ENCODE peak calls at places on chromosome 15, in six cellular contexts. T, B, S, Y, D and O are unnamed samples.

GRCh38 chr15:96337991-96338771 is 7.7 kb downstream of the NR2F2 start:
- DNase-seq in D (no peak), S (peak; percentile 38), T (no peak), B (no peak), Y (no peak), O (no peak)

GRCh38 chr15:95363636-95364035 is 966.9 kb upstream of the NR2F2 start:
- DNase-seq in Y (no peak), S (peak; percentile 43), D (no peak), B (peak; percentile 31), T (no peak), O (no peak)

GRCh38 chr15:34808016-34808415 is 12.7 kb upstream of the ACTC1 start:
- DNase-seq in B (no peak), D (no peak), S (no peak), T (no peak), Y (no peak), O (no peak)

GRCh38 chr15:74497584-74497983 is 36.6 kb upstream of the UBL7 start:
- DNase-seq in Y (no peak), S (no peak), T (no peak), B (no peak), D (no peak), O (no peak)

GRCh38 chr15:29103825-29104565 is 165.6 kb downstream of the NSMCE3 start:
- DNase-seq in D (peak; percentile 56), B (peak; percentile 90), Y (peak; percentile 93), T (peak; percentile 63), S (peak; percentile 79), O (peak; percentile 57)

GRCh38 chr15:68528891-68529290 is 49.9 kb upstream of the CORO2B start:
- DNase-seq in B (peak; percentile 80), T (no peak), D (no peak), Y (no peak), S (peak; percentile 70), O (no peak)

GRCh38 chr15:96170616-96171270 is 159.8 kb upstream of the NR2F2 start:
- DNase-seq in T (no peak), B (no peak), Y (no peak), S (no peak), D (no peak), O (no peak)

GRCh38 chr15:93826798-93827197 is 404.6 kb upstream of the MCTP2 start:
- DNase-seq in S (no peak), Y (no peak), D (no peak), B (no peak), T (no peak), O (no peak)

GRCh38 chr15:40133544-40133943 is 24.9 kb upstream of the BMF start:
- DNase-seq in Y (no peak), D (no peak), S (no peak), B (no peak), T (no peak), O (no peak)

GRCh38 chr15:65470866-65471265 is 46.6 kb downstream of the DPP8 start:
- DNase-seq in Y (no peak), T (no peak), D (no peak), S (no peak), B (no peak), O (peak; percentile 10)

GRCh38 chr15:65083262-65083701 is 6.7 kb downstream of the KBTBD13 start:
- DNase-seq in D (no peak), S (no peak), B (peak; percentile 61), Y (no peak), T (no peak), O (no peak)

GRCh38 chr15:59738676-59739075 is 49.6 kb upstream of the BNIP2 start:
- DNase-seq in T (no peak), B (no peak), Y (no peak), S (no peak), D (no peak), O (no peak)

GRCh38 chr15:34855893-34856292 is 60.5 kb upstream of the ACTC1 start:
- DNase-seq in D (no peak), Y (no peak), S (no peak), T (no peak), B (peak; percentile 23), O (peak; percentile 25)

GRCh38 chr15:45454825-45455224 is 67.7 kb downstream of the SLC30A4 start:
- DNase-seq in S (no peak), T (peak; percentile 58), D (peak; percentile 25), B (peak; percentile 96), Y (peak; percentile 92), O (peak; percentile 89)

GRCh38 chr15:96408591-96409183 is 78.2 kb downstream of the NR2F2 start:
- DNase-seq in T (no peak), D (no peak), Y (no peak), B (no peak), S (no peak), O (no peak)

GRCh38 chr15:96331141-96331941 is 841 bp downstream of the NR2F2 start:
- DNase-seq in Y (no peak), B (peak; percentile 81), T (peak; percentile 51), D (peak; percentile 24), S (peak; percentile 40), O (peak; percentile 43)

GRCh38 chr15:39332846-39333245 is 248.0 kb upstream of the THBS1 start:
- DNase-seq in S (no peak), D (no peak), B (no peak), T (no peak), Y (no peak), O (no peak)

GRCh38 chr15:100101389-100102089 is 240.2 kb downstream of the ADAMTS17 start:
- DNase-seq in D (no peak), S (no peak), Y (peak; percentile 46), T (peak; percentile 39), B (no peak), O (no peak)

GRCh38 chr15:95932676-95933075 is 397.8 kb upstream of the NR2F2 start:
- DNase-seq in S (peak; percentile 83), Y (no peak), D (no peak), B (peak; percentile 20), T (no peak), O (peak; percentile 88)

GRCh38 chr15:52710050-52710709 is 31.0 kb upstream of the ATOSA start:
- DNase-seq in B (no peak), Y (no peak), D (no peak), T (no peak), S (no peak), O (peak; percentile 4)

GRCh38 chr15:40103124-40103858 is 5.4 kb downstream of the BMF start:
- DNase-seq in Y (peak; percentile 97), D (peak; percentile 80), S (peak; percentile 71), B (peak; percentile 74), T (peak; percentile 84), O (peak; percentile 48)

GRCh38 chr15:99016680-99017321 is 9.2 kb upstream of the PGPEP1L start:
- DNase-seq in B (no peak), S (no peak), T (peak; percentile 49), Y (peak; percentile 77), D (no peak), O (peak; percentile 77)

GRCh38 chr15:56963719-56964118 is 45.3 kb downstream of the TCF12 start:
- DNase-seq in T (no peak), D (no peak), S (no peak), B (peak; percentile 63), Y (no peak), O (no peak)

GRCh38 chr15:43105077-43105769 is 615 bp downstream of the UBR1 start:
- DNase-seq in T (no peak), B (no peak), Y (no peak), D (no peak), S (no peak), O (no peak)

GRCh38 chr15:68592054-68592453 is 13.3 kb downstream of the CORO2B start:
- DNase-seq in T (no peak), Y (no peak), D (no peak), S (no peak), B (no peak), O (no peak)

GRCh38 chr15:25134546-25134945 is 179.8 kb downstream of the SNRPN start:
- DNase-seq in S (peak; percentile 5), Y (no peak), B (peak; percentile 48), D (no peak), T (no peak), O (no peak)
- TF ChIP-seq CTCF in S (peak; percentile 8), Y (peak; percentile 8), B (peak; percentile 22), D (no peak), T (no peak), O (peak; percentile 56)

DNA sequence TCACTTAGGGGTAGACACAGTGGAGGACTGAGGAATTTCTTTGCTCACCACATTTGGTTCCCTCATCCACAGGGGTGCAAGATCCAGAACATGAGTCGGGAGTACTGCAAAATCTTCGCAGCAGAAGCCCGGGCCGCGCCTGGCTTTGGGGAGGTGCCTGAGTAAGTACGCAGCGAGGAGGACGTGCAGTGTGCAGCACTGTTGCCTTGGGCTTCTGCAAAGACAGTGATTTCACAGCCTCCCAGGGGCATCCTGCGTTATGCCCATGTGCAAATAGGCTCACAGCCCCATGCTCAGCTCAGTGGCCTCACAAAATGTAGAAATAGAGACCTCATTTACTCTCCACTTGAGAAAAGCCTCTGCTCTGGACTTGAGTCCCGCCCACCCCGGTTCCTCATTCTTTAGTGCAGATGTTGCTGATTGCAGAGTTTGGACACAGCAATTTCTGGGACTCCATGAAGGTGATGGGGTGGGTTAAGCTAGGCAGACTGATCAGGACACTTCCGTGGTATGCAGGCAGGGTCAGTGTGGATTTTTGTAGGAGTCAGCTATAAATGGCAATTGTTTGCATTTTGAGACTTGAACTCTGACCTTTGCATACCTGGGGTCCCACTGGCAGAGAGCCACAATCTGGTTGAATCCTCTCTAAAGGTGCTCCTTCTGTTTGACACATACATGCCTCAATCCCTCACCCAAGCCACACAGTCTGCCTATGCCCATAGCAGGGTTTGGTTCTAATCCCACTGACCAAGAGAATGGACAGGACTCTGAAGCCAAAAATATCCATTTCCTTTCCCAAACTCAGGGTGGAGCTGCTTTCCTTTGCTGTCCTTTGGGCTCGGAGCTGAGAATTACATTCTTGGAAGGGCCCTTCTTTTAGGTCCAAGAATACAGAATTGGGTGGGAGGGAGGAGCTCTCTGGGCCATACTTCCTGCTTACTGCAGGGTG is 20.7 kb upstream of the SLC28A1 start:
- DNase-seq in B (peak; percentile 70), T (no peak), Y (no peak), D (no peak), S (no peak), O (peak; percentile 30)
- TF ChIP-seq CTCF in B (peak; percentile 24), T (peak; percentile 13), Y (peak; percentile 23), D (peak; percentile 57), S (no peak), O (peak; percentile 42)

DNA sequence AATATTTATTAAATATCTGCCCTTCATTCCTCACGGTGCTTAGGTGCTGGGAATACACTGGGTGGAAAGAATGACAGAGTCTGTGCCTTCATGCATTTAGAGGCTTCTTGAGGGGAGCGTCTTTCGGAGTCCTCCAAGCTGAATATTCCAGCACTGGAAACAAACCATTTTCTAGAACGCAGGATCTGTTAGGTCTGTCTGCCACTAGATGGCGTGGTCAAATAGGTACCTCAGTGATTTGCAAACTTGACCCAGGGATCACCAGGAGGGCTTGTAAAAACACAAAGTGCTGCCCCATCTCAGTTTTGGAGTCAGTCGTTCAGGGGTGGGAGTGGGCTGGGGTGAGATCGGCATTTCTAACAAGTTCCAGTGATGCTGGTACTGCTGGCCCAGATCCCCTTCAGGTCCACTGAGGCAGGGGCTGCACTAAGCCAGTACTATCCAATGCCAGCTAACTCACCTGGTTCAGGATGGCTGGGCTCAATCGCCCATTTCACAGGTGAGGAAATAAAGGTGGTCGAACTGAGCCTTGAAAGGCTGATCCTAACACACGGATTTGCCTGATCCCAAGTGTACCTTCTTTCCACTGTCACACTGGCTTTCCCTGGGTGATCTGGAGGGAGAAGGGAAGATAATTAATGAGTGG is 14.8 kb downstream of the ARNT2 start:
- DNase-seq in D (no peak), B (peak; percentile 73), Y (no peak), S (peak; percentile 16), T (no peak), O (peak; percentile 31)
- TF ChIP-seq CTCF in D (peak; percentile 19), B (peak; percentile 80), Y (peak; percentile 72), S (peak; percentile 63), T (peak; percentile 34), O (peak; percentile 85)

DNA sequence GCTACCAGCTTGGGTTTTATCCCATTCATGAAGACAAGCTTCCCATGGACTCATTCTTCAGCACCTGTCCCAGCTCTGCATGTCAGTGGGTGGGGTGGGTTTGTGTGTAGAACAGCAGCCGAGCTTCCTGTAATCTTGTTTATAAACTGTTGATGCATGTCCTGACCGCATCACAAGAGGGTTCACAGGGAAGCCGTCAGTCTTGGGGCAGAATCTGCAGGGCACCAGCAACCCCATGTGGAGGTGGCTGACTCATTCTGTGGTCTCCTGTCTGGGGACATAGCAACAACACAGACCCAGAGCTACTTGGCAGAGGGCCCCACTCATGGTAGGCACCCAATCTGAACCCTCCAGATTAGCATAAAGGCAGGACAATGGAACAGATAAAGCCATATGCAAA is 35.6 kb downstream of the DAPK2 start:
- DNase-seq in T (peak; percentile 63), S (peak; percentile 24), Y (peak; percentile 85), B (peak; percentile 84), D (peak; percentile 19), O (peak; percentile 67)
- TF ChIP-seq CTCF in T (no peak), S (no peak), Y (no peak), B (no peak), D (no peak), O (no peak)